ENCODE peak calls at places on chromosomes 13 and 19, in six cellular contexts. One of them, this sample, is unnamed.

GRCh38 chr19:10088949-10089554 is 2.9 kb downstream of the SHFL start:
- DNase-seq in stimulated activated CD8-positive, alpha-beta memory T cell treated with anti-CD3 and anti-CD28 coated beads, Interleukin-7, amount 100 ng/mL, for 1 hour: no peak
- DNase-seq in ELR: no peak
- DNase-seq in progenitor cell of endocrine pancreas: no peak
- DNase-seq in AG08396: no peak
- DNase-seq in cardiac fibroblast: no peak
- DNase-seq in this sample: no peak

GRCh38 chr19:403221-404036 is 5.5 kb downstream of the C2CD4C start:
- DNase-seq in stimulated activated CD8-positive, alpha-beta memory T cell treated with anti-CD3 and anti-CD28 coated beads, Interleukin-7, amount 100 ng/mL, for 1 hour: no peak
- DNase-seq in AG08396: no peak
- DNase-seq in ELR: no peak
- DNase-seq in cardiac fibroblast: no peak
- DNase-seq in progenitor cell of endocrine pancreas: no peak
- DNase-seq in this sample: peak

GRCh38 chr19:3284759-3285646 is 60.5 kb downstream of the CELF5 start:
- DNase-seq in progenitor cell of endocrine pancreas: peak
- DNase-seq in stimulated activated CD8-positive, alpha-beta memory T cell treated with anti-CD3 and anti-CD28 coated beads, Interleukin-7, amount 100 ng/mL, for 1 hour: no peak
- DNase-seq in ELR: peak
- DNase-seq in AG08396: peak
- DNase-seq in cardiac fibroblast: peak
- DNase-seq in this sample: no peak

GRCh38 chr13:29844441-29844840 is 6.0 kb downstream of the UBL3 start:
- DNase-seq in stimulated activated CD8-positive, alpha-beta memory T cell treated with anti-CD3 and anti-CD28 coated beads, Interleukin-7, amount 100 ng/mL, for 1 hour: no peak
- DNase-seq in cardiac fibroblast: peak
- DNase-seq in progenitor cell of endocrine pancreas: no peak
- DNase-seq in AG08396: peak
- DNase-seq in ELR: peak
- DNase-seq in this sample: no peak

GRCh38 chr19:3801412-3802096 is 15.4 kb upstream of the MATK start:
- DNase-seq in progenitor cell of endocrine pancreas: no peak
- DNase-seq in ELR: no peak
- DNase-seq in AG08396: no peak
- DNase-seq in stimulated activated CD8-positive, alpha-beta memory T cell treated with anti-CD3 and anti-CD28 coated beads, Interleukin-7, amount 100 ng/mL, for 1 hour: no peak
- DNase-seq in cardiac fibroblast: no peak
- DNase-seq in this sample: peak

GRCh38 chr13:99892189-99892588 is 79.4 kb downstream of the ZIC5 start:
- DNase-seq in AG08396: no peak
- DNase-seq in progenitor cell of endocrine pancreas: no peak
- DNase-seq in cardiac fibroblast: no peak
- DNase-seq in stimulated activated CD8-positive, alpha-beta memory T cell treated with anti-CD3 and anti-CD28 coated beads, Interleukin-7, amount 100 ng/mL, for 1 hour: no peak
- DNase-seq in ELR: no peak
- DNase-seq in this sample: no peak

GRCh38 chr19:49551531-49551930 is 23.7 kb downstream of the RCN3 start:
- DNase-seq in stimulated activated CD8-positive, alpha-beta memory T cell treated with anti-CD3 and anti-CD28 coated beads, Interleukin-7, amount 100 ng/mL, for 1 hour: no peak
- DNase-seq in AG08396: no peak
- DNase-seq in ELR: no peak
- DNase-seq in cardiac fibroblast: no peak
- DNase-seq in progenitor cell of endocrine pancreas: no peak
- DNase-seq in this sample: no peak

GRCh38 chr13:45121421-45121820 is 1.1 kb downstream of the GTF2F2 start:
- DNase-seq in AG08396: no peak
- DNase-seq in ELR: peak
- DNase-seq in progenitor cell of endocrine pancreas: no peak
- DNase-seq in cardiac fibroblast: peak
- DNase-seq in stimulated activated CD8-positive, alpha-beta memory T cell treated with anti-CD3 and anti-CD28 coated beads, Interleukin-7, amount 100 ng/mL, for 1 hour: no peak
- DNase-seq in this sample: no peak

GRCh38 chr19:18589380-18590272 is 1.0 kb downstream of the REX1BD start:
- DNase-seq in progenitor cell of endocrine pancreas: peak
- DNase-seq in AG08396: peak
- DNase-seq in stimulated activated CD8-positive, alpha-beta memory T cell treated with anti-CD3 and anti-CD28 coated beads, Interleukin-7, amount 100 ng/mL, for 1 hour: peak
- DNase-seq in cardiac fibroblast: peak
- DNase-seq in ELR: peak
- DNase-seq in this sample: peak

GRCh38 chr19:8097681-8098567 is 45.4 kb downstream of the CCL25 start:
- DNase-seq in ELR: no peak
- DNase-seq in stimulated activated CD8-positive, alpha-beta memory T cell treated with anti-CD3 and anti-CD28 coated beads, Interleukin-7, amount 100 ng/mL, for 1 hour: no peak
- DNase-seq in cardiac fibroblast: no peak
- DNase-seq in AG08396: no peak
- DNase-seq in progenitor cell of endocrine pancreas: no peak
- DNase-seq in this sample: no peak

GRCh38 chr13:44159633-44160279 is 213.9 kb upstream of the SERP2 start:
- DNase-seq in stimulated activated CD8-positive, alpha-beta memory T cell treated with anti-CD3 and anti-CD28 coated beads, Interleukin-7, amount 100 ng/mL, for 1 hour: no peak
- DNase-seq in cardiac fibroblast: peak
- DNase-seq in progenitor cell of endocrine pancreas: no peak
- DNase-seq in AG08396: no peak
- DNase-seq in ELR: peak
- DNase-seq in this sample: no peak

GRCh38 chr13:94195715-94196114 is 283.8 kb downstream of the DCT start:
- DNase-seq in progenitor cell of endocrine pancreas: no peak
- DNase-seq in cardiac fibroblast: peak
- DNase-seq in ELR: peak
- DNase-seq in stimulated activated CD8-positive, alpha-beta memory T cell treated with anti-CD3 and anti-CD28 coated beads, Interleukin-7, amount 100 ng/mL, for 1 hour: no peak
- DNase-seq in AG08396: peak
- DNase-seq in this sample: no peak

GRCh38 chr13:76711515-76712182 is 174.6 kb downstream of the KCTD12 start:
- DNase-seq in ELR: peak
- DNase-seq in stimulated activated CD8-positive, alpha-beta memory T cell treated with anti-CD3 and anti-CD28 coated beads, Interleukin-7, amount 100 ng/mL, for 1 hour: no peak
- DNase-seq in cardiac fibroblast: peak
- DNase-seq in AG08396: peak
- DNase-seq in progenitor cell of endocrine pancreas: no peak
- DNase-seq in this sample: no peak

GRCh38 chr13:47303626-47304025 is 406.8 kb upstream of the HTR2A start:
- DNase-seq in stimulated activated CD8-positive, alpha-beta memory T cell treated with anti-CD3 and anti-CD28 coated beads, Interleukin-7, amount 100 ng/mL, for 1 hour: no peak
- DNase-seq in cardiac fibroblast: no peak
- DNase-seq in progenitor cell of endocrine pancreas: no peak
- DNase-seq in AG08396: no peak
- DNase-seq in ELR: no peak
- DNase-seq in this sample: no peak

This sample was measured in cardiac septum.